ENCODE peak calls at places on chromosomes 7 and 10, in eight cellular contexts. C is CD8-positive, alpha-beta T cell; Y is EL; G is A549; J is nucleus accumbens; N is aorta; D is naive thymus-derived CD8-positive, alpha-beta T cell; X is stimulated activated CD4-positive, alpha-beta T cell treated with anti-CD3 and anti-CD28 coated beads, Interleukin-2, amount 100 ng/mL, for 24 hours. F is an unnamed sample.

GRCh38 chr10:103605359-103606156 is 112.1 kb downstream of the NEURL1 start:
- DNase-seq in C (peak; percentile 44), Y (peak; percentile 70), G (peak; percentile 55), J (no peak), N (no peak), D (peak; percentile 37), X (peak; percentile 57), F (peak; percentile 71)

GRCh38 chr10:60955957-60956425 is 12.0 kb upstream of the RHOBTB1 start:
- DNase-seq in C (no peak), Y (peak; percentile 77), G (peak; percentile 78), J (no peak), N (no peak), D (no peak), X (no peak), F (no peak)

GRCh38 chr10:118481871-118482270 is 113.6 kb downstream of the PRLHR start:
- DNase-seq in C (no peak), Y (no peak), G (peak; percentile 10), J (no peak), N (no peak), D (no peak), X (no peak), F (no peak)

GRCh38 chr10:92413519-92413918 is 122.6 kb downstream of the MARCHF5 start:
- DNase-seq in C (no peak), Y (no peak), G (no peak), J (no peak), N (no peak), D (no peak), X (no peak), F (no peak)

GRCh38 chr10:13349776-13350274 is 1.7 kb upstream of the SEPHS1 start:
- DNase-seq in C (peak; percentile 16), Y (peak; percentile 51), G (no peak), J (no peak), N (peak; percentile 79), D (no peak), X (peak; percentile 29), F (no peak)

GRCh38 chr10:5511885-5512280 is 12.5 kb upstream of the CALML5 start:
- DNase-seq in C (no peak), Y (no peak), G (no peak), J (no peak), N (peak; percentile 39), D (no peak), X (no peak), F (no peak)

GRCh38 chr7:22563115-22563514 is 63.1 kb upstream of the STEAP1B start:
- DNase-seq in C (no peak), Y (peak; percentile 9), G (no peak), J (peak; percentile 26), N (no peak), D (no peak), X (no peak), F (no peak)

GRCh38 chr10:86077271-86077670 is 289.3 kb downstream of the GRID1 start:
- DNase-seq in C (no peak), Y (no peak), G (no peak), J (no peak), N (no peak), D (no peak), X (no peak), F (no peak)

GRCh38 chr10:46234431-46235060 is 52.3 kb upstream of the ANTXRL start:
- DNase-seq in C (no peak), Y (no peak), G (no peak), J (no peak), N (peak; percentile 52), D (peak; percentile 7), X (peak; percentile 15), F (no peak)

GRCh38 chr7:113086431-113086888 is at the start of gene GPR85:
- DNase-seq in C (peak; percentile 16), Y (peak; percentile 74), G (peak; percentile 26), J (peak; percentile 52), N (peak; percentile 88), D (peak; percentile 46), X (no peak), F (peak; percentile 61)

GRCh38 chr7:9761224-9761623 is 1212.4 kb upstream of the PHF14 start:
- DNase-seq in C (no peak), Y (no peak), G (no peak), J (no peak), N (no peak), D (no peak), X (no peak), F (no peak)

GRCh38 chr7:122692769-122693309 is 6.1 kb downstream of the RNF133 start:
- DNase-seq in C (no peak), Y (no peak), G (peak; percentile 9), J (no peak), N (no peak), D (no peak), X (no peak), F (no peak)

GRCh38 chr7:128829391-128830166 is 627 bp upstream of the FLNC start:
- DNase-seq in C (no peak), Y (peak; percentile 82), G (no peak), J (no peak), N (peak; percentile 83), D (no peak), X (no peak), F (no peak)

GRCh38 chr10:101749511-101750016 is 26.4 kb downstream of the FGF8 start:
- DNase-seq in C (no peak), Y (no peak), G (no peak), J (no peak), N (no peak), D (no peak), X (no peak), F (no peak)

GRCh38 chr7:48311464-48311863 is 140.2 kb downstream of the ABCA13 start:
- DNase-seq in C (no peak), Y (no peak), G (no peak), J (no peak), N (no peak), D (no peak), X (no peak), F (no peak)

GRCh38 chr10:77601488-77601887 is 36.1 kb downstream of the KCNMA1 start:
- DNase-seq in C (no peak), Y (no peak), G (peak; percentile 35), J (no peak), N (no peak), D (no peak), X (no peak), F (no peak)

GRCh38 chr10:84114088-84114667 is 25.1 kb upstream of the GHITM start:
- DNase-seq in C (no peak), Y (no peak), G (peak; percentile 14), J (no peak), N (no peak), D (no peak), X (no peak), F (no peak)

GRCh38 chr7:24769014-24769830 is 12.0 kb upstream of the GSDME start:
- DNase-seq in C (no peak), Y (no peak), G (no peak), J (no peak), N (no peak), D (no peak), X (no peak), F (no peak)

GRCh38 chr7:130208511-130208910 is 851 bp downstream of the SSMEM1 start:
- DNase-seq in C (no peak), Y (no peak), G (no peak), J (no peak), N (no peak), D (no peak), X (no peak), F (no peak)

GRCh38 chr10:75532253-75532924 is 101.0 kb downstream of the LRMDA start:
- DNase-seq in C (no peak), Y (no peak), G (peak; percentile 51), J (no peak), N (no peak), D (no peak), X (no peak), F (no peak)

GRCh38 chr7:30594055-30594539 is 581 bp upstream of the GARS1 start:
- DNase-seq in C (no peak), Y (peak; percentile 49), G (peak; percentile 76), J (peak; percentile 1), N (peak; percentile 67), D (no peak), X (peak; percentile 45), F (peak; percentile 22)

GRCh38 chr7:157910446-157910845 is 573.6 kb downstream of the DNAJB6 start:
- DNase-seq in C (no peak), Y (no peak), G (no peak), J (no peak), N (peak; percentile 58), D (no peak), X (no peak), F (no peak)

GRCh38 chr7:111006691-111007090 is 84.2 kb upstream of the LRRN3 start:
- DNase-seq in C (no peak), Y (peak; percentile 83), G (no peak), J (no peak), N (no peak), D (no peak), X (no peak), F (no peak)

GRCh38 chr10:119274519-119275045 is 67.2 kb downstream of the GRK5 start:
- DNase-seq in C (no peak), Y (no peak), G (no peak), J (no peak), N (peak; percentile 39), D (no peak), X (no peak), F (no peak)

GRCh38 chr7:77415822-77416620 is at the start of gene GSAP:
- DNase-seq in C (peak; percentile 42), Y (peak; percentile 53), G (peak; percentile 31), J (no peak), N (peak; percentile 84), D (no peak), X (peak; percentile 48), F (peak; percentile 77)

GRCh38 chr7:129748710-129749109 is 137.2 kb downstream of the NRF1 start:
- DNase-seq in C (no peak), Y (no peak), G (no peak), J (no peak), N (no peak), D (no peak), X (no peak), F (no peak)

GRCh38 chr10:102596506-102596971 is 47.7 kb upstream of the TRIM8 start:
- DNase-seq in C (peak; percentile 28), Y (peak; percentile 65), G (peak; percentile 66), J (peak; percentile 14), N (no peak), D (peak; percentile 23), X (peak; percentile 29), F (no peak)

GRCh38 chr10:12658526-12658925 is 309.2 kb downstream of the CAMK1D start:
- DNase-seq in C (no peak), Y (no peak), G (no peak), J (no peak), N (no peak), D (no peak), X (no peak), F (no peak)

GRCh38 chr10:23439920-23440875 is 1.3 kb downstream of the OTUD1 start:
- DNase-seq in C (peak; percentile 20), Y (peak; percentile 65), G (no peak), J (no peak), N (peak; percentile 78), D (peak; percentile 30), X (peak; percentile 40), F (peak; percentile 13)

GRCh38 chr7:137462847-137463246 is 119.3 kb upstream of the PTN start:
- DNase-seq in C (no peak), Y (no peak), G (no peak), J (no peak), N (no peak), D (no peak), X (no peak), F (no peak)

GRCh38 chr7:2190531-2190930 is 42.2 kb downstream of the MAD1L1 start:
- DNase-seq in C (no peak), Y (no peak), G (no peak), J (no peak), N (no peak), D (no peak), X (no peak), F (no peak)

GRCh38 chr10:11208908-11209809 is 191.5 kb downstream of the CELF2 start:
- DNase-seq in C (no peak), Y (no peak), G (no peak), J (no peak), N (no peak), D (no peak), X (no peak), F (no peak)

GRCh38 chr7:50368366-50368765 is 63.9 kb downstream of the IKZF1 start:
- DNase-seq in C (no peak), Y (no peak), G (no peak), J (no peak), N (no peak), D (no peak), X (no peak), F (no peak)

GRCh38 chr7:155169498-155170065 is 99.5 kb downstream of the HTR5A start:
- DNase-seq in C (no peak), Y (no peak), G (no peak), J (no peak), N (no peak), D (no peak), X (no peak), F (no peak)